ENCODE peak calls at places on chromosome 6, in nine cellular contexts. One of them, this sample, is unnamed.

GRCh38 chr6:80605165-80605989 is 498.9 kb downstream of the BCKDHB start:
- DNase-seq in foreskin keratinocyte: peak; percentile 68
- DNase-seq in adipocyte: peak; percentile 75
- DNase-seq in pancreas: no peak
- DNase-seq in fibroblast of lung: peak; percentile 68
- DNase-seq in PC-3: peak; percentile 58
- DNase-seq in uterus: no peak
- DNase-seq in tibial nerve: no peak
- DNase-seq in H1: no peak
- DNase-seq in this sample: peak; percentile 10

GRCh38 chr6:80607814-80608391 is 501.4 kb downstream of the BCKDHB start:
- DNase-seq in foreskin keratinocyte: peak; percentile 81
- DNase-seq in adipocyte: peak; percentile 81
- DNase-seq in pancreas: no peak
- DNase-seq in fibroblast of lung: peak; percentile 85
- DNase-seq in PC-3: peak; percentile 65
- DNase-seq in uterus: no peak
- DNase-seq in tibial nerve: no peak
- DNase-seq in H1: no peak
- DNase-seq in this sample: no peak

GRCh38 chr6:1958257-1958656 is 287.1 kb downstream of the GMDS start:
- DNase-seq in foreskin keratinocyte: peak; percentile 77
- DNase-seq in adipocyte: no peak
- DNase-seq in pancreas: no peak
- DNase-seq in fibroblast of lung: no peak
- DNase-seq in PC-3: no peak
- DNase-seq in uterus: no peak
- DNase-seq in tibial nerve: no peak
- DNase-seq in H1: no peak
- DNase-seq in this sample: no peak

GRCh38 chr6:108768176-108768555 is 80.1 kb upstream of the ARMC2 start:
- DNase-seq in foreskin keratinocyte: no peak
- DNase-seq in adipocyte: no peak
- DNase-seq in pancreas: no peak
- DNase-seq in fibroblast of lung: no peak
- DNase-seq in PC-3: no peak
- DNase-seq in uterus: no peak
- DNase-seq in tibial nerve: no peak
- DNase-seq in H1: peak; percentile 26
- DNase-seq in this sample: no peak

GRCh38 chr6:14804001-14804401 is 441.9 kb upstream of the JARID2 start:
- DNase-seq in foreskin keratinocyte: peak; percentile 74
- DNase-seq in adipocyte: peak; percentile 26
- DNase-seq in pancreas: no peak
- DNase-seq in fibroblast of lung: no peak
- DNase-seq in PC-3: no peak
- DNase-seq in uterus: no peak
- DNase-seq in tibial nerve: no peak
- DNase-seq in H1: no peak
- DNase-seq in this sample: no peak

GRCh38 chr6:117352466-117353081 is 73.2 kb downstream of the ROS1 start:
- DNase-seq in foreskin keratinocyte: peak; percentile 35
- DNase-seq in adipocyte: peak; percentile 55
- DNase-seq in pancreas: no peak
- DNase-seq in fibroblast of lung: peak; percentile 33
- DNase-seq in PC-3: peak; percentile 68
- DNase-seq in uterus: no peak
- DNase-seq in tibial nerve: no peak
- DNase-seq in H1: no peak
- DNase-seq in this sample: no peak

GRCh38 chr6:163637524-163637923 is 223.0 kb downstream of the QKI start:
- DNase-seq in foreskin keratinocyte: no peak
- DNase-seq in adipocyte: no peak
- DNase-seq in pancreas: no peak
- DNase-seq in fibroblast of lung: no peak
- DNase-seq in PC-3: no peak
- DNase-seq in uterus: no peak
- DNase-seq in tibial nerve: no peak
- DNase-seq in H1: no peak
- DNase-seq in this sample: no peak

GRCh38 chr6:56278186-56278585 is 30.8 kb upstream of the COL21A1 start:
- DNase-seq in foreskin keratinocyte: no peak
- DNase-seq in adipocyte: no peak
- DNase-seq in pancreas: no peak
- DNase-seq in fibroblast of lung: no peak
- DNase-seq in PC-3: peak; percentile 29
- DNase-seq in uterus: no peak
- DNase-seq in tibial nerve: no peak
- DNase-seq in H1: no peak
- DNase-seq in this sample: no peak

GRCh38 chr6:111721677-111722219 is 116.1 kb upstream of the TRAF3IP2 start:
- DNase-seq in foreskin keratinocyte: peak; percentile 28
- DNase-seq in adipocyte: peak; percentile 68
- DNase-seq in pancreas: no peak
- DNase-seq in fibroblast of lung: peak; percentile 73
- DNase-seq in PC-3: peak; percentile 62
- DNase-seq in uterus: no peak
- DNase-seq in tibial nerve: peak; percentile 23
- DNase-seq in H1: peak; percentile 84
- DNase-seq in this sample: peak; percentile 20

GRCh38 chr6:5497896-5498578 is 236.7 kb downstream of the FARS2 start:
- DNase-seq in foreskin keratinocyte: no peak
- DNase-seq in adipocyte: peak; percentile 80
- DNase-seq in pancreas: no peak
- DNase-seq in fibroblast of lung: peak; percentile 62
- DNase-seq in PC-3: peak; percentile 80
- DNase-seq in uterus: no peak
- DNase-seq in tibial nerve: no peak
- DNase-seq in H1: no peak
- DNase-seq in this sample: no peak

GRCh38 chr6:33983109-33983475 is 162.8 kb downstream of the GRM4 start:
- DNase-seq in foreskin keratinocyte: peak; percentile 49
- DNase-seq in adipocyte: no peak
- DNase-seq in pancreas: peak; percentile 22
- DNase-seq in fibroblast of lung: no peak
- DNase-seq in PC-3: peak; percentile 70
- DNase-seq in uterus: peak; percentile 24
- DNase-seq in tibial nerve: no peak
- DNase-seq in H1: peak; percentile 42
- DNase-seq in this sample: no peak

GRCh38 chr6:109441069-109441816 is 719 bp downstream of the SMPD2 start:
- DNase-seq in foreskin keratinocyte: peak; percentile 64
- DNase-seq in adipocyte: peak; percentile 73
- DNase-seq in pancreas: peak; percentile 62
- DNase-seq in fibroblast of lung: peak; percentile 41
- DNase-seq in PC-3: peak; percentile 37
- DNase-seq in uterus: peak; percentile 48
- DNase-seq in tibial nerve: no peak
- DNase-seq in H1: peak; percentile 73
- DNase-seq in this sample: peak; percentile 45

GRCh38 chr6:41072836-41073202 is at the start of gene NFYA:
- DNase-seq in foreskin keratinocyte: no peak
- DNase-seq in adipocyte: no peak
- DNase-seq in pancreas: no peak
- DNase-seq in fibroblast of lung: peak; percentile 100
- DNase-seq in PC-3: no peak
- DNase-seq in uterus: no peak
- DNase-seq in tibial nerve: peak; percentile 99
- DNase-seq in H1: peak; percentile 99
- DNase-seq in this sample: no peak

GRCh38 chr6:42229720-42230119 is 12.1 kb upstream of the MRPS10 start:
- DNase-seq in foreskin keratinocyte: no peak
- DNase-seq in adipocyte: no peak
- DNase-seq in pancreas: no peak
- DNase-seq in fibroblast of lung: no peak
- DNase-seq in PC-3: no peak
- DNase-seq in uterus: no peak
- DNase-seq in tibial nerve: no peak
- DNase-seq in H1: no peak
- DNase-seq in this sample: no peak

GRCh38 chr6:1916334-1916985 is 306.7 kb downstream of the FOXC1 start:
- DNase-seq in foreskin keratinocyte: peak; percentile 85
- DNase-seq in adipocyte: peak; percentile 57
- DNase-seq in pancreas: no peak
- DNase-seq in fibroblast of lung: peak; percentile 41
- DNase-seq in PC-3: peak; percentile 79
- DNase-seq in uterus: no peak
- DNase-seq in tibial nerve: no peak
- DNase-seq in H1: no peak
- DNase-seq in this sample: no peak

GRCh38 chr6:41644297-41644879 is 6.1 kb downstream of the MDFI start:
- DNase-seq in foreskin keratinocyte: peak; percentile 76
- DNase-seq in adipocyte: no peak
- DNase-seq in pancreas: no peak
- DNase-seq in fibroblast of lung: no peak
- DNase-seq in PC-3: no peak
- DNase-seq in uterus: no peak
- DNase-seq in tibial nerve: no peak
- DNase-seq in H1: peak; percentile 55
- DNase-seq in this sample: no peak

GRCh38 chr6:158560787-158561246 is 926 bp downstream of the TMEM181 start:
- DNase-seq in foreskin keratinocyte: peak; percentile 13
- DNase-seq in adipocyte: peak; percentile 70
- DNase-seq in pancreas: no peak
- DNase-seq in fibroblast of lung: peak; percentile 19
- DNase-seq in PC-3: peak; percentile 12
- DNase-seq in uterus: no peak
- DNase-seq in tibial nerve: no peak
- DNase-seq in H1: no peak
- DNase-seq in this sample: no peak

GRCh38 chr6:123715243-123715863 is 78.6 kb upstream of the TRDN start:
- DNase-seq in foreskin keratinocyte: peak; percentile 25
- DNase-seq in adipocyte: peak; percentile 7
- DNase-seq in pancreas: no peak
- DNase-seq in fibroblast of lung: peak; percentile 40
- DNase-seq in PC-3: peak; percentile 28
- DNase-seq in uterus: no peak
- DNase-seq in tibial nerve: no peak
- DNase-seq in H1: no peak
- DNase-seq in this sample: peak; percentile 11

DNA sequence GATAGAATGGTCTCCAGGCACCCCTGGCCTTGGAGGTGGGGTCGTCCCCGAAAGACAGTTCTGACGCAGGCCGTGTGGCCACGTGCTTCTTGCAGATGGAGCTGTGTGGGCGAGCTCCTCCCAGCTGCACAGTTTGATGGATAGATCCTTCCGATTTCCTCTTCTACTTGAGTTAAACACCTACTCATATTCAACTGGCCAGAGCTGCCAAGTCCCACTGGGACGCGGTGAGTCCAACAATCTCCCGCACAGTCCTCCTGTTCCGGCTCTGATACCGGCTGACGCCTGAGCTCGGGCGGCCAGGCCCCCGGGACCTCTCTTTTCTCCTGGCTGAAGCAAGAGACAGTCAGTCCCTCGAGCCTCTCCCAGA is 57.9 kb upstream of the DACT2 start:
- DNase-seq in foreskin keratinocyte: no peak
- DNase-seq in adipocyte: no peak
- DNase-seq in pancreas: no peak
- DNase-seq in fibroblast of lung: no peak
- DNase-seq in PC-3: no peak
- DNase-seq in uterus: peak; percentile 64
- DNase-seq in tibial nerve: no peak
- DNase-seq in H1: no peak
- DNase-seq in this sample: peak; percentile 77
- H3K4me1 ChIP-seq in foreskin keratinocyte: no peaks in the 10 kb centered on the region
- H3K4me1 ChIP-seq in adipocyte: peaks cover 11% of the 10 kb centered on the region
- H3K4me1 ChIP-seq in pancreas: peaks cover 5% of the 10 kb centered on the region
- H3K4me1 ChIP-seq in fibroblast of lung: no peaks in the 10 kb centered on the region
- H3K4me1 ChIP-seq in PC-3: no peaks in the 10 kb centered on the region
- H3K4me1 ChIP-seq in uterus: no peaks in the 10 kb centered on the region
- H3K4me1 ChIP-seq in tibial nerve: no peaks in the 10 kb centered on the region
- H3K4me1 ChIP-seq in H1: no peaks in the 10 kb centered on the region
- H3K4me1 ChIP-seq in this sample: peaks cover 6% of the 10 kb centered on the region

DNA sequence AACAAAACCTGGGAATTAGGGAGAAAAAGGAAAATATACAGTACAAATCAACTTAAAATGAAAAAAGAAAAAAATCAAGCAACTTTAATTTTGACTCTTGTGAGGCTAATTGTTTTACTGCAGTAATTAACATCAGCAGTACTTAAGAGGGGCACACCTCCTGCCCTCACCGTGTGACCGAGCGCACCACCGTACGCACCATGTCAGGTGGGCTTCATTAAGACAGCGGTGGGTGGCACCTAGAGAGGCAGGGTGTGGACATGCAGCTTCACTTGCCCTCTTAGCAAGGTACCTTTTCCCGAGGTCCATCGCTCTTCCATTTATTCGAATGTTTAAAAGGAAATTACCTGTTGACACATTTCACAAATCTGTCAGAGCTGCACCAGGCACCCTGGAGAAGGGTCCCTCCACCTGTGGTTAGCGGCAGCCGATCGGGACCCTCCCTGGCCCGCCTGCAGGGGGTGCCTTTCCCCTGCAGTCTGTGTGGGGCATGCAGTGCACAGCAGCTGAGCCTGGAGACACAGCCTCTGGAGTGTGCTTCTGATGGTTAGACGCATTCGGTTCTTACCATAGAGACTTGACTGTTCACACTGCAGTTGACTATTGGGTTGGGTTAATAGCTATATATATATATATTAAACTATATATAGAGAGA is 184.1 kb downstream of the TMEM242 start:
- DNase-seq in foreskin keratinocyte: no peak
- DNase-seq in adipocyte: no peak
- DNase-seq in pancreas: no peak
- DNase-seq in fibroblast of lung: no peak
- DNase-seq in PC-3: peak; percentile 6
- DNase-seq in uterus: no peak
- DNase-seq in tibial nerve: no peak
- DNase-seq in H1: peak; percentile 75
- DNase-seq in this sample: no peak
- H3K4me1 ChIP-seq in foreskin keratinocyte: peaks cover 5% of the 10 kb centered on the region
- H3K4me1 ChIP-seq in adipocyte: peaks cover 9% of the 10 kb centered on the region
- H3K4me1 ChIP-seq in pancreas: peaks cover 5% of the 10 kb centered on the region
- H3K4me1 ChIP-seq in fibroblast of lung: peaks cover 14% of the 10 kb centered on the region
- H3K4me1 ChIP-seq in PC-3: peaks cover 11% of the 10 kb centered on the region
- H3K4me1 ChIP-seq in uterus: peaks cover 7% of the 10 kb centered on the region
- H3K4me1 ChIP-seq in tibial nerve: peaks cover 8% of the 10 kb centered on the region
- H3K4me1 ChIP-seq in H1: peaks cover 5% of the 10 kb centered on the region
- H3K4me1 ChIP-seq in this sample: peaks cover 17% of the 10 kb centered on the region

GRCh38 chr6:88168362-88168761 is 2.2 kb upstream of the CNR1 start:
- DNase-seq in foreskin keratinocyte: no peak
- DNase-seq in adipocyte: no peak
- DNase-seq in pancreas: no peak
- DNase-seq in fibroblast of lung: no peak
- DNase-seq in PC-3: no peak
- DNase-seq in uterus: no peak
- DNase-seq in tibial nerve: no peak
- DNase-seq in H1: no peak
- DNase-seq in this sample: no peak
- H3K4me1 ChIP-seq in foreskin keratinocyte: no peaks in the 10 kb centered on the region
- H3K4me1 ChIP-seq in adipocyte: peaks cover 3% of the 10 kb centered on the region
- H3K4me1 ChIP-seq in pancreas: no peaks in the 10 kb centered on the region
- H3K4me1 ChIP-seq in fibroblast of lung: no peaks in the 10 kb centered on the region
- H3K4me1 ChIP-seq in PC-3: no peaks in the 10 kb centered on the region
- H3K4me1 ChIP-seq in uterus: peaks cover 17% of the 10 kb centered on the region
- H3K4me1 ChIP-seq in tibial nerve: peaks cover 5% of the 10 kb centered on the region
- H3K4me1 ChIP-seq in H1: peaks cover 3% of the 10 kb centered on the region
- H3K4me1 ChIP-seq in this sample: peaks cover 2% of the 10 kb centered on the region

DNA sequence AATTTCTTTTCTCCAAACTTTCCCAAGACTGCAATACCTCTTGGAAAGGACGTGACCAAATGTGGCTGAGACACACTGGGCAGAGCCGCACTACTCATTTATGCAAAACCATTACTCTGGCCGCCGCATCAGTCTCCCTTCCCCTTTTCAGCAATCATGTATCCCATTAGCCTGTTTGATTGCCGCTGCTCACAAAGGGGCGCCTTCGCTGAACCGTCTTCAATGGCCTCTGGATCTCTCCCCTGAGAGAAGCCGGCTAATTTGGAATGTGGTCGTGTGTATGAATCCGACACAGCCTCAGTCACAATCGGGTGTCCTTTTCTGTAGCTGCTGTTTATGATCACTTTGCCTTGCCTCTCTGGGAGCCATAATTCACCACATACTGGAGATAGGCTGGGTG is 361.1 kb downstream of the ZFAND3 start:
- DNase-seq in foreskin keratinocyte: no peak
- DNase-seq in adipocyte: no peak
- DNase-seq in pancreas: no peak
- DNase-seq in fibroblast of lung: no peak
- DNase-seq in PC-3: no peak
- DNase-seq in uterus: no peak
- DNase-seq in tibial nerve: no peak
- DNase-seq in H1: peak; percentile 41
- DNase-seq in this sample: no peak
- H3K4me1 ChIP-seq in foreskin keratinocyte: no peaks in the 10 kb centered on the region
- H3K4me1 ChIP-seq in adipocyte: no peaks in the 10 kb centered on the region
- H3K4me1 ChIP-seq in pancreas: peaks cover 11% of the 10 kb centered on the region
- H3K4me1 ChIP-seq in fibroblast of lung: no peaks in the 10 kb centered on the region
- H3K4me1 ChIP-seq in PC-3: no peaks in the 10 kb centered on the region
- H3K4me1 ChIP-seq in uterus: no peaks in the 10 kb centered on the region
- H3K4me1 ChIP-seq in tibial nerve: no peaks in the 10 kb centered on the region
- H3K4me1 ChIP-seq in H1: no peaks in the 10 kb centered on the region
- H3K4me1 ChIP-seq in this sample: no peaks in the 10 kb centered on the region

This sample was measured in heart right ventricle.